ENCODE peak calls at places on chromosomes 4 and X, in four cellular contexts. X, E, A and H are unnamed samples.

GRCh38 chr4:71188197-71188625 is 150.6 kb upstream of the SLC4A4 start:
- DNase-seq in A (no peak), E (no peak), X (no peak), H (no peak)

GRCh38 chrX:9354918-9355317 is 109.9 kb upstream of the TBL1X start:
- DNase-seq in X (no peak), A (no peak), E (no peak), H (no peak)

GRCh38 chr4:94909645-94910044 is 151.9 kb downstream of the BMPR1B start:
- DNase-seq in X (no peak), A (no peak), E (no peak), H (no peak)

GRCh38 chrX:21657318-21658151 is 595 bp downstream of the KLHL34 start:
- DNase-seq in E (no peak), A (no peak), X (no peak), H (no peak)

GRCh38 chr4:95027906-95028618 is 270.3 kb downstream of the BMPR1B start:
- DNase-seq in A (no peak), E (no peak), X (no peak), H (no peak)

GRCh38 chr4:54840430-54840829 is 182.7 kb downstream of the KIT start:
- DNase-seq in A (no peak), E (no peak), X (no peak), H (peak; percentile 2)

GRCh38 chr4:71293705-71294104 is 45.1 kb upstream of the SLC4A4 start:
- DNase-seq in X (no peak), A (no peak), E (no peak), H (peak; percentile 70)

GRCh38 chrX:13760428-13760827 is 25.9 kb downstream of the OFD1 start:
- DNase-seq in E (no peak), X (no peak), A (no peak), H (no peak)

GRCh38 chrX:119118780-119119395 is 8.7 kb downstream of the KIAA1210 start:
- DNase-seq in A (no peak), E (no peak), X (peak; percentile 21), H (peak; percentile 56)

GRCh38 chrX:136823175-136823574 is 42.4 kb upstream of the ARHGEF6 start:
- DNase-seq in E (no peak), A (no peak), X (no peak), H (peak; percentile 18)

GRCh38 chrX:19879181-19879580 is 8.2 kb downstream of the SH3KBP1 start:
- DNase-seq in X (no peak), A (no peak), E (no peak), H (no peak)

GRCh38 chrX:100880368-100880767 is 6.2 kb upstream of the NOX1 start:
- DNase-seq in X (no peak), A (no peak), E (no peak), H (no peak)

GRCh38 chrX:2875798-2876399 is 47.2 kb downstream of the GYG2 start:
- DNase-seq in E (no peak), A (no peak), X (no peak), H (peak; percentile 20)
- TF ChIP-seq CTCF in E (peak; percentile 18), A (no peak), X (no peak), H (peak; percentile 46)

GRCh38 chr4:150238591-150238990 is 160.3 kb downstream of the DCLK2 start:
- DNase-seq in E (no peak), X (no peak), A (no peak), H (no peak)

GRCh38 chr4:150235317-150235716 is 157.1 kb downstream of the DCLK2 start:
- DNase-seq in X (no peak), E (no peak), A (no peak), H (no peak)

GRCh38 chr4:150235795-150236385 is 157.6 kb downstream of the DCLK2 start:
- DNase-seq in E (no peak), X (no peak), A (no peak), H (peak; percentile 53)

GRCh38 chr4:150237110-150237852 is 159.0 kb downstream of the DCLK2 start:
- DNase-seq in E (no peak), A (no peak), X (no peak), H (peak; percentile 97)

DNA sequence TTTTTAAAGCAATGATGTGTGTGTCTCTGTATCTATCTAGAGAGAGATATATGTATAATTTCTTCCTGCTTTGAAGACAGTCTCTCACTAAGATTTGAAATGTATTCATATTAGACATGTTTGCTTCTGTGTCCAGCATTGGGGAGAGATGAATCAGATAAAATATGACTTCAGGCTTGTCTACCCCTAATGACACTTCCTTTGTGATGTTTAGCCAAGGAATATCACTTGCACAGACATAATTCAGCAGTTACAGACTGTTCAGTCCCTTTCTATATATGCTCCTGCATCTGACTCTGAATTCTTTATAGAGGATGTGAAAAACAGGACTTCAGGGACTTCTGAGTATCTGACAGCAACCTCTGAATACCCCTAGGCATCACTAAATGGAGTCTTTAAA is 158.4 kb downstream of the DCLK2 start:
- DNase-seq in E (no peak), X (no peak), A (no peak), H (peak; percentile 42)
- H3K4me3 ChIP-seq in E (no peak overlapping the region), X (no peak overlapping the region), A (no peak overlapping the region), H (no peak overlapping the region)

DNA sequence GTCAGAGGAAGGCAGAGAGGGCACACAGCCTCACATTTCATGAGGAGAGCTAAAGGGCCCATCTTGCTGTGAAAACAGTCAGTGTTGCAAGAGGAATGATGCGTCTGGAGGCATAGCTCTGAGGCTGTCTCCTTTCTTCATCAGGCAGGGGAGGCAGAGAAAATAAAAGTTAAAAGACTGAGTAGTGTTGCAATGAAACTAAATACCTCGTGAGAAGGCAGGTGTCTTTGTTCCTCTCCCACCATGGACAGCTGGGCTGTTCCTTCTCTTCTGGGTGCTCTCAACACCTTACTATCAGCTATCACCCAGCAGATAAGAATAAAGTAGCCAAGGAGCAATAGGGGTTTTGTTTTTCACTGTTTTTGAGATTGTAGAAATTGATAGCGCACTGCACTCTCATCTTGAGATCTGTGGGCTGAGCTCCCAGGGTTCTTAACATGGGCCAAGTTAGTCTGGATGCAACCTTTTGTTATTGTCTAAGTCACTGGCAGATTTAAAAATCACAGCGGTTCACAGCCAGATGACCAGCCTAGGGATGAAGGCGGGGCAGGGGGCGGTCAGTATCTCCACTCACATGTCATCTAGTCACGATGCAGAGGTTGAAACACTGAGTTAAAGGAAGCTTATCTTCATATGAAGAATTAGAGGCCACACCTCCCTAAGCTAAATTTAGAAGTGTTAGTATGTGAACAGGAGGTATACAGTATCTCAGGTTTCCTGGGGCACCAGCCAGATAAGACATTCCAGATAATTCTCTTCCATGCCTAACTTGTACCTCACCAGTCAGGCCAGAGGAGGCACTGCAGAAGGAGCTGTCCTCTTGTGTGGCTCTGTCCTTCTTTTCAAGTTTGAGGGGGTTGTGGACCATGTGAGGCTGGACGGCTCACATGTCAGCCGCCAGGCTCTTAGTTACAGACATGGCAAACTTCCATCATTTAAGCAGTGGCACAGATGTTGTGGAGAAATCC is 36.9 kb downstream of the PARM1 start:
- DNase-seq in X (no peak), A (no peak), E (no peak), H (peak; percentile 2)
- TF ChIP-seq CTCF in X (no peak), A (no peak), E (peak; percentile 48), H (no peak)

GRCh38 chr4:108171541-108172230 is 3.0 kb upstream of the LEF1 start:
- DNase-seq in E (no peak), A (no peak), X (no peak), H (no peak)
- H3K4me3 ChIP-seq in E (no peak overlapping the region), A (no peak overlapping the region), X (no peak overlapping the region), H (no peak overlapping the region)

DNA sequence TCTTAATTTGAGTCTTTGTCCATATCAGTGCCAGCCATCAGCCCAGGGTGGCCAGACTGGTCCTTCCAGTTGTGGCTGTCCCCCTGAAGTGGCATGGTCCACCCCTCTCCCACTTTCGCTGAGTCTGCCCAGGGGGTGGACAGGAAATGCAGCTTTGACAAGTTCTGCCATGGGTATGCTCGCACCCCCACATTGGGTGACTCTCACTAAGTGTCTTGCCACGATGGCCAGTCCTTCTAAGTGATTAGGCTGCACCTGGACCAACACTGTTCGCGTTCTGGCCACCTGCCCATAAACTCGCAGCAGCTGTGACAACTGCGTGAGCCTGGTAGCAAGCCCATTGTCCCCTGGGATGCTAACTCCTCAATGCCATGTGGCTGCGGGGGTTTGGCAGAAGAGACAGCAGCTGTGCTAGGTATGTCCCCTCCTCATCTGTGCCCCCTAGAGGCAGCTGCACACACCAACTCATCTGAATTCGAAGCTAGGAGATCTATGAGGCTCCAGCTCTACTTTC is 10.0 kb upstream of the LNX1 start:
- DNase-seq in E (no peak), A (no peak), X (no peak), H (no peak)
- TF ChIP-seq CTCF in E (no peak), A (no peak), X (no peak), H (peak; percentile 20)

DNA sequence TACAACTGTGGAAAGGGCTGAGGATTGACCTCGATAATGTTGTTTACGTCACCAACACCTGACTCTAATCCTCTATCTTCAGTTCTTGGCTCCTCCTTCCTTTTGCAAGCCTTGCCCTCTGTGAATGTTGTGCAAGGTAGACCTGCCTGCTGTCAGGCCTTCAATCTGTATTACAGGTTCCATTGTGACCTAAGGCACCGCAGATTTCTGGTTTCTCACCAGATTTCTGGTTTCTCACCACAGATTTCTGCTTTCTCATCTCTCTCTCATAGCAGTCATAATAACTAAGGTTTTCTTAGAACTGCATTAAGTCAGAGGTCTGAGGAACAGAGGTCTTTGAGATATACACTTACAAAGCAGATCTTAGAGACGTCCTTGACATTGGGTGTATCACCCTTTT is 51.5 kb upstream of the ETNPPL start:
- DNase-seq in A (no peak), E (no peak), X (no peak), H (no peak)
- H3K4me3 ChIP-seq in A (no peak overlapping the region), E (no peak overlapping the region), X (no peak overlapping the region), H (no peak overlapping the region)

DNA sequence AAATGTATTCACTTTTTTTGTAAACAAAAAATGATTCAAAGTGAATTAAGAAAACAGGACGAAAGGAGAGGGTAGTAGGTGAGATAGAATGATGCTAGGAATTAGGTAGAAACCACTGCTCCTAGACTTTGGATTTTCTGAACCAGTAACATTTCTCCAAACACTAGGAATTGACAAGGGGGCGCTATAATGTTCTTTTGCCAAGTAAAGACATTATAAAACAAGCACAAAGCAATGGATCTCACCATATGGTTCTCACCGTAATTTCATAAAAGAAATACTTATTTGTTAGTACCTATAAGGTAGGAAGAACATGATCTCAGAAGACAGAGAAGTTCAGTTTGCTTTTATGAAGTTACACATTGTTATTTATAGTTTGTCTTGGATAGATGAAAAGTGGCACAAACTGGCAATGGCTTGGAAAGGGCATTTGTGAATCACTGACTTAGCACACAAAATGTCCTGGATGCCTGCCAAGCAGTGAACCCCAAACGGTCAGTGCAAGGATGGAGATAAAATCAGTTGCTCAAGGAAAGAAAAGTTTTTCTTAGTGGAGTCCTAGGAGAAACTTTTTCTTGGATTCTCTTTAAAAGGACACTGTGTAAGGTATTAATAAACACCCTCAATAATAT is 8.1 kb upstream of the TBC1D1 start:
- DNase-seq in X (no peak), A (no peak), E (no peak), H (no peak)
- TF ChIP-seq CTCF in X (no peak), A (no peak), E (no peak), H (no peak)

DNA sequence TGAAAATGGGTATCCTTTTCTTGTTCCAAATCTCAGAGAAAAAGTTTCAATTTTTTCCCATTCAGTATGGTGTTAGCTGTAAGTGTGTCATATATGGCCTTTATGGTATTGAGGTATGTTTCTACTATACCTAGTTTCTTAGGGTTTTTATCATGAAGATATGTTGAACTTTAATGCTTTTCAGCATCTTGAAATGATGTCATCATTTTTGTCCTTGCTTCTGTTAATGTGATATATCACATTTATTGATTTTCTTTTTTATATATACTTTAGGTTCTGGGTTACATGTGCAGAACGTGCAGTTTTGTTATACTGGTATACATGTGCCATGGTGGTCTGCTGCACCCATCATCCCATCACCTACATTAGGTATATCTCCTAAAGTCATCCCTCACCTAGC is 44.9 kb downstream of the FOXR2 start:
- DNase-seq in A (no peak), E (no peak), X (no peak), H (no peak)
- H3K4me3 ChIP-seq in A (no peak overlapping the region), E (no peak overlapping the region), X (no peak overlapping the region), H (no peak overlapping the region)